ENCODE peak calls at places on chromosome 1, in five cellular contexts. A, U, L, T and Q are unnamed samples.

GRCh38 chr1:170964506-170964905 is 29.2 kb downstream of the MROH9 start:
- DNase-seq in A (no peak), U (no peak), L (no peak), T (no peak), Q (no peak)

GRCh38 chr1:20349971-20350370 is 59.3 kb downstream of the VWA5B1 start:
- DNase-seq in A (no peak), U (no peak), L (no peak), T (no peak), Q (no peak)

GRCh38 chr1:11648732-11649158 is 5.5 kb downstream of the FBXO2 start:
- DNase-seq in A (no peak), U (no peak), L (no peak), T (no peak), Q (no peak)

GRCh38 chr1:204072951-204073836 is at the start of gene SOX13:
- DNase-seq in A (peak), U (peak), L (no peak), T (peak), Q (peak)

GRCh38 chr1:40664167-40664537 is 1.3 kb downstream of the RIMS3 start:
- DNase-seq in A (peak), U (no peak), L (no peak), T (no peak), Q (no peak)

GRCh38 chr1:209490013-209490412 is 93.5 kb upstream of the CAMK1G start:
- DNase-seq in A (peak), U (no peak), L (no peak), T (no peak), Q (peak)

GRCh38 chr1:96865731-96866684 is 144.4 kb downstream of the PTBP2 start:
- DNase-seq in A (no peak), U (peak), L (no peak), T (peak), Q (peak)

GRCh38 chr1:54643736-54644135 is 2.1 kb downstream of the MROH7 start:
- DNase-seq in A (no peak), U (no peak), L (no peak), T (no peak), Q (no peak)

GRCh38 chr1:21406659-21407058 is 33.3 kb upstream of the NBPF3 start:
- DNase-seq in A (no peak), U (no peak), L (no peak), T (no peak), Q (no peak)

GRCh38 chr1:169321539-169321938 is 46.1 kb downstream of the NME7 start:
- DNase-seq in A (no peak), U (no peak), L (no peak), T (no peak), Q (peak)